ENCODE peak calls at places on chromosomes 12 and 14, in nine cellular contexts. S is kidney epithelial cell, J is HFF-Myc, G is aorta, C is AG04449, D is fibroblast of lung, N is GM23248, Q is H7, X is transverse colon. O is an unnamed sample.
A peak's percentile ranks its signal among the peaks of the same experiment; 100 is the strongest.

GRCh38 chr14:74649167-74649566 is 37.1 kb upstream of the LTBP2 start:
- DNase-seq in Q (peak; percentile 43), C (no peak), N (no peak), G (no peak), J (no peak), S (no peak), D (no peak), X (no peak), O (no peak)

GRCh38 chr12:11559941-11560340 is 89.5 kb upstream of the ETV6 start:
- DNase-seq in N (no peak), G (no peak), Q (no peak), J (no peak), D (no peak), C (no peak), X (no peak), S (no peak), O (no peak)

GRCh38 chr12:74539765-74540526 is 2.3 kb downstream of the ATXN7L3B start:
- DNase-seq in Q (no peak), S (no peak), X (no peak), D (no peak), J (no peak), N (no peak), G (no peak), C (no peak), O (peak; percentile 5)

GRCh38 chr12:55707841-55708694 is at the start of gene ITGA7:
- DNase-seq in C (no peak), Q (peak; percentile 100), D (peak; percentile 54), J (no peak), X (peak; percentile 75), N (peak; percentile 63), G (peak; percentile 98), S (no peak), O (no peak)

GRCh38 chr12:80763874-80764273 is 47.2 kb downstream of the MYF5 start:
- DNase-seq in G (no peak), J (no peak), X (no peak), S (no peak), N (peak; percentile 60), Q (no peak), C (no peak), D (peak; percentile 50), O (peak; percentile 84)

GRCh38 chr12:127485528-127485927 is 781.4 kb upstream of the TMEM132C start:
- DNase-seq in Q (no peak), X (peak; percentile 13), C (peak; percentile 77), D (peak; percentile 91), G (no peak), J (peak; percentile 61), S (peak; percentile 73), N (peak; percentile 96), O (no peak)

GRCh38 chr14:24944800-24945199 is 105.1 kb downstream of the STXBP6 start:
- DNase-seq in X (no peak), S (no peak), D (no peak), J (no peak), N (no peak), Q (no peak), C (no peak), G (no peak), O (no peak)

GRCh38 chr12:1933342-1933992 is 15.0 kb upstream of the CACNA2D4 start:
- DNase-seq in C (no peak), Q (peak; percentile 68), D (peak; percentile 77), J (no peak), X (no peak), G (no peak), S (no peak), N (peak; percentile 18), O (no peak)

GRCh38 chr12:7403466-7403865 is 40.5 kb downstream of the CD163L1 start:
- DNase-seq in N (peak; percentile 1), D (no peak), G (no peak), J (no peak), S (no peak), C (no peak), X (no peak), Q (no peak), O (no peak)

GRCh38 chr14:21263284-21264024 is 5.8 kb downstream of the HNRNPC start:
- DNase-seq in N (peak; percentile 50), C (no peak), S (no peak), J (no peak), D (peak; percentile 76), Q (no peak), G (no peak), X (no peak), O (no peak)

GRCh38 chr14:51382506-51382905 is 142.5 kb downstream of the TMX1 start:
- DNase-seq in X (no peak), N (no peak), G (no peak), Q (no peak), J (no peak), D (no peak), C (no peak), S (peak; percentile 37), O (no peak)

GRCh38 chr12:83042441-83043215 is 355.9 kb downstream of the TMTC2 start:
- DNase-seq in Q (no peak), D (peak; percentile 64), N (peak; percentile 28), G (no peak), S (no peak), J (no peak), X (no peak), C (no peak), O (no peak)

GRCh38 chr12:386651-387050 is 2.5 kb downstream of the KDM5A start:
- DNase-seq in Q (no peak), S (no peak), X (no peak), C (no peak), N (peak; percentile 64), G (no peak), D (peak; percentile 73), J (no peak), O (peak; percentile 61)
- H3K4me3 ChIP-seq in Q (no peak overlapping the region), S (no peak overlapping the region), X (no peak overlapping the region), C (peak overlapping the region; percentile 18), N (peak overlapping the region; percentile 89), G (no peak overlapping the region), D (peak overlapping the region; percentile 94), J (peak overlapping the region; percentile 79), O (peak overlapping the region; percentile 85)

DNA sequence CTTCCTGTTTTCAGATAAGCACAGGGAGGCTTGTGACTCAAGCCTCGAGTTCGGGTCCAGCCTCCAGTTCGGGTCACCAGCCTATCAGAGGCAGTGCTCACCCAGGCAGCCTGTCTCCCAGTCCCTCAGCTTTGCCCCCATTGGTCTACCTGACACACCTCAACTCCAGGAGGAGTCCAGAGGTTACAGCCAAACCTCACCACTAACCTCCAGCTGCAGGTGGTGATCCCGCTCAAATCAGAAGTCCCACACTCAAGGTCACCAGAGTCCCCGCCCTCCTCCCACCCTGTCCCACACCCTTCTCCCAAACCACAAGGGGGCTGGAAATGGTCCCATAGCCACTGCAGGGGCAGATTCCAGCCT is 42.1 kb downstream of the KDM2B start:
- DNase-seq in X (peak; percentile 38), C (no peak), J (no peak), Q (peak; percentile 79), D (peak; percentile 18), S (no peak), G (no peak), N (peak; percentile 17), O (no peak)
- H3K4me3 ChIP-seq in X (no peak overlapping the region), C (no peak overlapping the region), J (no peak overlapping the region), Q (no peak overlapping the region), D (no peak overlapping the region), S (no peak overlapping the region), G (no peak overlapping the region), N (no peak overlapping the region), O (no peak overlapping the region)

DNA sequence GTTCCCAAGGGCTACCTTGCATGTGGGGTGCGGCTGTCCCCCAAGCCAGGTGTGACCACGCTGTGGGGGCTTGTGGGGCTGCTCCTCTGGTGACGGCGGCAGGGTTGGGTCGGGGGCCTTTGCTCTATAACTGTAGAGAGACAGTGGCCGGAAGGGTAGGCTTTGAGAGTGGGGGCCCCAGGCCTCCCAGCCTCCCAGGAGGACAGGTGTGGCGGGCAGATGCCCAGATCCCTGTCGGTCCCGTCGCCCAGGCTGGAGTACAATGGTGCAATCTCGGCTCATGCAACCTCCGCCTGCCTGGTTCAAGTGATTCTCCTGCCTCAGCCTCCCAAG is 2.7 kb upstream of the GPR132 start:
- DNase-seq in C (no peak), Q (no peak), G (no peak), J (no peak), X (no peak), D (no peak), N (no peak), S (no peak), O (no peak)
- H3K4me3 ChIP-seq in C (no peak overlapping the region), Q (no peak overlapping the region), G (no peak overlapping the region), J (no peak overlapping the region), X (no peak overlapping the region), D (no peak overlapping the region), N (no peak overlapping the region), S (no peak overlapping the region), O (no peak overlapping the region)

GRCh38 chr14:56539862-56540261 is 39.7 kb upstream of the TMEM260 start:
- DNase-seq in G (no peak), C (no peak), X (no peak), J (no peak), D (no peak), N (no peak), S (no peak), Q (no peak), O (no peak)
- H3K4me3 ChIP-seq in G (no peak overlapping the region), C (no peak overlapping the region), X (no peak overlapping the region), J (no peak overlapping the region), D (no peak overlapping the region), N (no peak overlapping the region), S (no peak overlapping the region), Q (no peak overlapping the region), O (no peak overlapping the region)

DNA sequence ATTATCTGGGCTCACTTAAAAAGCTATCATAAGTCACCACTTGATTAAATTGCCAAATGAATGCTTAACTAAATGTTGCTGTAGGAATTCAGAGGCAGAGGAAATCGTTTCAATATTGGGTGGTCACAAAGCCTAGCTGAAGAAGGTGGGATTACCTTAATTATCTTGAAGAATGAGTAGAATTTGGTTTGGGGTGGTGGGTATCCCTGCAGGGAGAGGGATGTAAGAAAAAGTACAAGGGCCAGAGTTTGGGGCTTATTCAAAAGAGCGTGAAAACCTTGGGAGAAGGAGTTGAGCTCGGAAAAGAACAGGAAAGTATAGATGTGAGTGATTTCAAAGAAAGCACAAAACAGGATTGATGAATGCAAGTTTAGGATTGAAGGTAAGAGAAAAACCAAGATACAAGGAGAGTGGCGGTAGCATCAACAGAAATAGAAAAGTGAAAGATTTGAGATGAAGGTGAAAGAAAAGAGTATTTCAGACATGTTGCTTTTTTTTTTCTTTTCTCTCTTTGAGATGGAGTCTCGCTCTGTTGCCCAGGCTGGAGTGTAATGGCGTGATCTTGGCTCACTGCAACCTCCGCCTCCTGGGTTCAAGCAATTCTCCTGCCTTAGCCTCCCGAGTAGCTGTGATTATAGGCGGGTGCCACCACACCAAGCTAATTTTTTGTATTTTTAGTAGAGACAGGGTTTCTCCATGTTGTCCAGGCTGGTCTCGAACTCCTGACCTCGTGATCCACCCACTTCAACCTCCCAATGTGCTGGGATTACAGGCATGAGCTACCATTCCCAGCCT is 1.7 kb downstream of the BRMS1L start:
- DNase-seq in J (no peak), S (no peak), Q (no peak), X (no peak), C (no peak), G (no peak), D (no peak), N (no peak), O (no peak)
- H3K4me3 ChIP-seq in J (peak overlapping the region; percentile 71), S (no peak overlapping the region), Q (no peak overlapping the region), X (no peak overlapping the region), C (peak overlapping the region; percentile 100), G (no peak overlapping the region), D (peak overlapping the region; percentile 82), N (peak overlapping the region; percentile 93), O (no peak overlapping the region)

O was measured in cardiac fibroblast.